ENCODE peak calls at places on chromosome 21, in four cellular contexts. Y is CD4-positive, alpha-beta T cell; G is fibroblast of the aortic adventitia; O is activated B cell treated with CpG ODN at 0.5 μM for 24 hours. U is an unnamed sample.

GRCh38 chr21:15992171-15992570 is 262.4 kb downstream of the USP25 start:
- DNase-seq in Y (no peak), G (peak), O (no peak), U (peak)

GRCh38 chr21:21029159-21029558 is 30.9 kb downstream of the NCAM2 start:
- DNase-seq in Y (no peak), G (peak), O (no peak), U (peak)

GRCh38 chr21:43867936-43868335 is 2.9 kb downstream of the AGPAT3 start:
- DNase-seq in Y (no peak), G (no peak), O (no peak), U (no peak)

GRCh38 chr21:31557421-31557955 is 102.0 kb upstream of the SOD1 start:
- DNase-seq in Y (peak), G (no peak), O (peak), U (no peak)

GRCh38 chr21:38898422-38899098 is 92.8 kb downstream of the ETS2 start:
- DNase-seq in Y (no peak), G (no peak), O (no peak), U (no peak)

GRCh38 chr21:14520535-14520934 is 25.6 kb downstream of the SAMSN1 start:
- DNase-seq in Y (no peak), G (no peak), O (peak), U (no peak)

GRCh38 chr21:8998946-8999681 is 1522.3 kb upstream of the TPTE start:
- DNase-seq in Y (no peak), G (no peak), O (no peak), U (no peak)

GRCh38 chr21:38440746-38441145 is 57.5 kb downstream of the ERG start:
- DNase-seq in Y (no peak), G (peak), O (no peak), U (peak)

GRCh38 chr21:38196033-38196432 is 60.8 kb upstream of the KCNJ15 start:
- DNase-seq in Y (no peak), G (no peak), O (no peak), U (no peak)

GRCh38 chr21:14452031-14452778 is 69.3 kb upstream of the HSPA13 start:
- DNase-seq in Y (no peak), G (peak), O (no peak), U (no peak)

GRCh38 chr21:14383596-14384210 is 757 bp upstream of the HSPA13 start:
- DNase-seq in Y (no peak), G (no peak), O (no peak), U (no peak)

GRCh38 chr21:29351691-29352090 is 53.0 kb downstream of the BACH1 start:
- DNase-seq in Y (no peak), G (peak), O (no peak), U (peak)

GRCh38 chr21:36965720-36966065 is 776 bp downstream of the HLCS start:
- DNase-seq in Y (no peak), G (peak), O (no peak), U (no peak)

GRCh38 chr21:36964398-36964797 is 2.1 kb downstream of the HLCS start:
- DNase-seq in Y (no peak), G (no peak), O (no peak), U (no peak)

GRCh38 chr21:36966846-36967657 is 583 bp upstream of the HLCS start:
- DNase-seq in Y (no peak), G (peak), O (no peak), U (peak)

GRCh38 chr21:36964832-36965719 is 1.4 kb downstream of the HLCS start:
- DNase-seq in Y (no peak), G (peak), O (no peak), U (no peak)

DNA sequence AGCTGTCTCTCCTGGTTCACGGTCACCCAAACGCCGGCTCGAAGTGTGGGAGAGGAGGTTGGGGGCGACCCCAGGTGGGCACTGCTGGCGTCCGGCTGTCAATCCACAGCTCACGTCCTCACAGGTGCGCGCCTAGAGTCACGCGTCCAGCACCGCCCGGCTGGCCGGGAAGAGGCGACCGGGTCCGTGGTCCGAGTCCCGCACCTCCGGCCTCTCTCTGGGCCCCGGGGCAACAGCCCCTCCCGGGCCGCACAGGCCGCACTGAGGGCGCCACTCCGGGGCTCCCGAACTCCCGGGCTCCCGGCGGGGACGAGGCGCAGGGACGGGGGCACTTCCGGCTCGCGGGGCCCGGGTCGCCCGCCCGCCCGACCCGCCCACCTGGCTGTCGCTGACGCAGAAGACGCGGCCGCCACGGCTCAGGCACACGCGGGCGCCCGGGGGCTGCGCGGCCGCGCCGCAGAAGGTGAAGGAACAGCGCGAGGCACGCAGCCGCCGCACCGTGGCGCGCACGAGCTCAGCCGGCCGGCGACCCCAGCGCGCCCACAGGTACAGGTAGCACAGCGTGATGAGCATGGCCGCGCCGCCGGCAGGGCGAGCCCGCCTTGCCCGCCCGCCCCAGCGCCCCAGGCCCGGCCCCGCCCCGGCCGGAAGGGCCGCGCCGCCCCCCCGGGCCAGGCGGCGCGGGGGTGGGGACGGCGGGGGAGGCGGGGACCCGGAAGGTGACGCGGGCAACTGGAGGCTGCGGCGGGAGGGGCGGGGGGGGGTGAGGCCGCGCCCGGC is at the start of gene HLCS:
- DNase-seq in Y (peak), G (peak), O (peak), U (peak)
- TF ChIP-seq CTCF in Y (no peak), G (peak), O (no peak), U (peak)

DNA sequence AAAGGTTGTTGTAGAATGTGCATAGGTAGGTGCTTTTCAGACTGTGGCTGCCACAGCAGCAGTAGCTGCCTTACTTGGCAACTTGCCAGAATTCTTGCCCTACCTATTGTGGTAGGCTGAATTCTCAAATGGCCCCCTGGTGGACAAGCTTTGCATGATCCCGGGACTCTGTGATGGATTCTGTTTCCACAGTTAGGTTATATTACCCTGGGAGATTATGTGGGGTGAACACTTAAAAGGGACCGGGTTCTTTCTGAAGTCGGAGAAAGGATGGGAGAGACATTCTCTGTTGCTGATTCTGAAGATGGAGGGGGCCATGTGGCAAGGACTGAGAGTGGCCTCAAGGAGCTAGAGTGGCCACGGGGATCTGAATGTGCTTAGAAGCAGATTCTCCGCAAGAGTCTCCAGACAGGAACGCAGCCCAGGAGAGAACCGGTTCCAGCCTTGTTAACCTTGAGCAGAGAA is 32.1 kb upstream of the KCNE1 start:
- DNase-seq in Y (no peak), G (peak), O (no peak), U (peak)
- TF ChIP-seq CTCF in Y (no peak), G (peak), O (no peak), U (peak)

GRCh38 chr21:45461369-45461750 is 56.4 kb downstream of the COL18A1 start:
- DNase-seq in Y (no peak), G (no peak), O (no peak), U (no peak)
- TF ChIP-seq CTCF in Y (no peak), G (no peak), O (no peak), U (no peak)

GRCh38 chr21:40837456-40837855 is 9.5 kb downstream of the DSCAM start:
- DNase-seq in Y (no peak), G (no peak), O (no peak), U (peak)
- TF ChIP-seq CTCF in Y (no peak), G (no peak), O (no peak), U (no peak)

DNA sequence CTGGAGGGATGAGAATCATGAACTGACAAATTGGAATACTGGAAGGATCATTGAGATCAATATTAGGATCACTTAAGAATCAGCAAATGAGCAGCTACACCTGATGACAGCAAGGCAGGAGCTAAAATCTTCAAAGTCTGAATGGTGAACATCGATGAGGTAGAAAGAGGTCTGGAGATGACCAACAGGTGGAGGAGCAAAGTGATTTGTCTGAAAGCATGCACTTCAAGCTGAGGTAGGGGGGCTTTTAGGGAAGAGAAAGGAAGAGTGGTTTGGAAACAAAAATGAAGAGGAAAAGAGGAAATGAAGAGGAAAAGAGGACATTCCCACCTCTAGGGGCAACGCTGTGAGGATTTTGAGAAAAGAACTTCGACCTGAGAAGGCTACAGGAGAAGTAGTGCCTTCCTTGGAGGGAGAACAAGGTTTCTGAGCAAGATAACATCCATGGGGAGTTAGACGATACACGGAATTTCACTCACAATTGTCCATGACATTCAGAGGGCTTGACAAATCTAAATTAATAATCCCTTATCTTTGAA is 79.0 kb downstream of the APP start:
- DNase-seq in Y (no peak), G (no peak), O (no peak), U (no peak)
- TF ChIP-seq CTCF in Y (no peak), G (no peak), O (no peak), U (no peak)

GRCh38 chr21:25577765-25578069 is 29.6 kb downstream of the MRPL39 start:
- DNase-seq in Y (no peak), G (no peak), O (no peak), U (no peak)

GRCh38 chr21:25571726-25572121 is 35.6 kb downstream of the MRPL39 start:
- DNase-seq in Y (no peak), G (no peak), O (no peak), U (no peak)

GRCh38 chr21:25572895-25573310 is 34.4 kb downstream of the MRPL39 start:
- DNase-seq in Y (no peak), G (peak), O (no peak), U (peak)

GRCh38 chr21:25569711-25570110 is 37.6 kb downstream of the MRPL39 start:
- DNase-seq in Y (no peak), G (no peak), O (no peak), U (no peak)

DNA sequence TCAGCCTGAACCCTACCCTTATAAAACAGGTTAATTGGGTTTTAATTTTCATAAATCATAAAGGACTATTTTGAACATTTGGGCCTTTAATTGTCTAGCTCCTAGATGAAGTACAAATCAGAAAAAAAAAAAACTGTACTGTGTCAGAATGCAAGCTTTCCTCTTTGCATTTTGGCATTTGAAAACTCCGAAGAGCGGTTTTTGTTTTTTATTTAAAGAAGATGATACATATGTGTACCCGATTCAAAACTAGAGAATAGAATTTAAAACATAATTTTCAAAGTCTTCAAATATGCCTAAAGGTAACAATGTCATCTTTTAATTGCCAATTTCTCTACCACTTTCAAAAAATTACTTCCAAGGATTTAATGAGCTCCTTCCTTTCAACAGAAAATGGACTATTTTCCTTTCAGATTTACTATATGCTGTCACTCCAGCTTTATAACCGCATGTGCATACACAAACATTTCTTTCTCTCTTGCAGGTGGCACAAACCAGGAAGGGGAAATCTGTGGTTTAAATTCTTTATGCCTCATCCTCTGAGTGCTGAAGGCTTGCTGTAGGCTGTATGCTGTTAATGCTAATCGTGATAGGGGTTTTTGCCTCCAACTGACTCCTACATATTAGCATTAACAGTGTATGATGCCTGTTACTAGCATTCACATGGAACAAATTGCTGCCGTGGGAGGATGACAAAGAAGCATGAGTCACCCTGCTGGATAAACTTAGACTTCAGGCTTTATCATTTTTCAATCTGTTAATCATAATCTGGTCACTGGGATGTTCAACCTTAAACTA is 33.7 kb downstream of the MRPL39 start:
- DNase-seq in Y (no peak), G (peak), O (no peak), U (peak)
- TF ChIP-seq CTCF in Y (no peak), G (no peak), O (no peak), U (no peak)

DNA sequence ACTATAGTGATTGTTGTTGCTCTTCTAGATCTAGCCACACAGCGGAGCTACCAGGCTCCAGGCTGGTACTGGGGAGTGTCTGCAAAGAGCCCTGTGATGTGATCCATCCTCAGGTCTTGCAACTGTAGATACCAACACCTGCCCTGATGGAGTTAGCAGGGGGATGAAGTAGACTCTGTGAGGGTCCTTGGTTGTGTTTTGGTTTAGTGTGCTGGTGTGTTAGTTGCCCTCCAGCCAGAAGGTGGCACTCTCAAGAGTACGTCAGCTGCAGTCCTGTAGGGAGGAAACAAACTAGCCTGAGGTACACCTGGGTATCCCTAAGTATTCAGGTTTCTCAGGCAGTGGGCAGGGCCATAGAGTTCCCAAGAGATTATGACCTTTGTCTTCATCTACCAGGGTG is 81.2 kb upstream of the TMPRSS2 start:
- DNase-seq in Y (no peak), G (no peak), O (no peak), U (no peak)
- TF ChIP-seq CTCF in Y (no peak), G (no peak), O (no peak), U (peak)

GRCh38 chr21:34088752-34089151 is 15.4 kb downstream of the MRPS6 start:
- DNase-seq in Y (no peak), G (no peak), O (no peak), U (no peak)
- TF ChIP-seq CTCF in Y (no peak), G (no peak), O (no peak), U (no peak)

U was measured in astrocyte of the spinal cord.